ENCODE peak calls at places on chromosome 5, in seven cellular contexts. One of them, this sample, is unnamed.

GRCh38 chr5:59079622-59080620 is 497.0 kb downstream of the RAB3C start:
- DNase-seq in iris pigment epithelial cell: peak; percentile 100
- DNase-seq in lower lobe of right lung: no peak
- DNase-seq in NCI-H187 treated with DMSO at 0.1 percent for 48 hours: no peak
- DNase-seq in lower leg skin: no peak
- DNase-seq in T-helper 1 cell: no peak
- DNase-seq in CD8-positive, alpha-beta T cell: no peak
- DNase-seq in this sample: no peak

GRCh38 chr5:154557548-154557947 is 79.5 kb upstream of the HAND1 start:
- DNase-seq in iris pigment epithelial cell: no peak
- DNase-seq in lower lobe of right lung: no peak
- DNase-seq in NCI-H187 treated with DMSO at 0.1 percent for 48 hours: no peak
- DNase-seq in lower leg skin: no peak
- DNase-seq in T-helper 1 cell: no peak
- DNase-seq in CD8-positive, alpha-beta T cell: no peak
- DNase-seq in this sample: no peak

GRCh38 chr5:1003296-1003937 is 5.2 kb upstream of the NKD2 start:
- DNase-seq in iris pigment epithelial cell: peak; percentile 57
- DNase-seq in lower lobe of right lung: peak; percentile 68
- DNase-seq in NCI-H187 treated with DMSO at 0.1 percent for 48 hours: peak; percentile 75
- DNase-seq in lower leg skin: peak; percentile 68
- DNase-seq in T-helper 1 cell: no peak
- DNase-seq in CD8-positive, alpha-beta T cell: no peak
- DNase-seq in this sample: peak; percentile 53

GRCh38 chr5:14627270-14627669 is 37.2 kb upstream of the OTULIN start:
- DNase-seq in iris pigment epithelial cell: no peak
- DNase-seq in lower lobe of right lung: no peak
- DNase-seq in NCI-H187 treated with DMSO at 0.1 percent for 48 hours: no peak
- DNase-seq in lower leg skin: no peak
- DNase-seq in T-helper 1 cell: no peak
- DNase-seq in CD8-positive, alpha-beta T cell: no peak
- DNase-seq in this sample: no peak

GRCh38 chr5:18113724-18114123 is 479.5 kb downstream of the TAF11L14 start:
- DNase-seq in iris pigment epithelial cell: peak; percentile 39
- DNase-seq in lower lobe of right lung: no peak
- DNase-seq in NCI-H187 treated with DMSO at 0.1 percent for 48 hours: no peak
- DNase-seq in lower leg skin: no peak
- DNase-seq in T-helper 1 cell: no peak
- DNase-seq in CD8-positive, alpha-beta T cell: no peak
- DNase-seq in this sample: no peak

GRCh38 chr5:139470821-139471300 is at the start of gene SMIM33:
- DNase-seq in iris pigment epithelial cell: no peak
- DNase-seq in lower lobe of right lung: no peak
- DNase-seq in NCI-H187 treated with DMSO at 0.1 percent for 48 hours: no peak
- DNase-seq in lower leg skin: no peak
- DNase-seq in T-helper 1 cell: no peak
- DNase-seq in CD8-positive, alpha-beta T cell: no peak
- DNase-seq in this sample: peak; percentile 51

GRCh38 chr5:142900926-142901325 is 130.7 kb downstream of the ARHGAP26 start:
- DNase-seq in iris pigment epithelial cell: peak; percentile 90
- DNase-seq in lower lobe of right lung: no peak
- DNase-seq in NCI-H187 treated with DMSO at 0.1 percent for 48 hours: no peak
- DNase-seq in lower leg skin: no peak
- DNase-seq in T-helper 1 cell: no peak
- DNase-seq in CD8-positive, alpha-beta T cell: no peak
- DNase-seq in this sample: no peak

GRCh38 chr5:134246771-134247329 is 21.0 kb upstream of the PPP2CA start:
- DNase-seq in iris pigment epithelial cell: no peak
- DNase-seq in lower lobe of right lung: no peak
- DNase-seq in NCI-H187 treated with DMSO at 0.1 percent for 48 hours: no peak
- DNase-seq in lower leg skin: no peak
- DNase-seq in T-helper 1 cell: no peak
- DNase-seq in CD8-positive, alpha-beta T cell: no peak
- DNase-seq in this sample: no peak

GRCh38 chr5:167582916-167583315 is 708.5 kb upstream of the WWC1 start:
- DNase-seq in iris pigment epithelial cell: peak; percentile 45
- DNase-seq in lower lobe of right lung: no peak
- DNase-seq in NCI-H187 treated with DMSO at 0.1 percent for 48 hours: no peak
- DNase-seq in lower leg skin: no peak
- DNase-seq in T-helper 1 cell: no peak
- DNase-seq in CD8-positive, alpha-beta T cell: no peak
- DNase-seq in this sample: no peak

GRCh38 chr5:14914603-14915277 is 43.2 kb upstream of the ANKH start:
- DNase-seq in iris pigment epithelial cell: peak; percentile 86
- DNase-seq in lower lobe of right lung: no peak
- DNase-seq in NCI-H187 treated with DMSO at 0.1 percent for 48 hours: no peak
- DNase-seq in lower leg skin: no peak
- DNase-seq in T-helper 1 cell: no peak
- DNase-seq in CD8-positive, alpha-beta T cell: no peak
- DNase-seq in this sample: no peak

GRCh38 chr5:136082390-136083193 is 50.1 kb upstream of the SMAD5 start:
- DNase-seq in iris pigment epithelial cell: peak; percentile 72
- DNase-seq in lower lobe of right lung: peak; percentile 84
- DNase-seq in NCI-H187 treated with DMSO at 0.1 percent for 48 hours: no peak
- DNase-seq in lower leg skin: peak; percentile 67
- DNase-seq in T-helper 1 cell: peak; percentile 43
- DNase-seq in CD8-positive, alpha-beta T cell: peak; percentile 36
- DNase-seq in this sample: no peak

GRCh38 chr5:134603059-134603458 is 29.6 kb downstream of the SAR1B start:
- DNase-seq in iris pigment epithelial cell: peak; percentile 82
- DNase-seq in lower lobe of right lung: no peak
- DNase-seq in NCI-H187 treated with DMSO at 0.1 percent for 48 hours: no peak
- DNase-seq in lower leg skin: no peak
- DNase-seq in T-helper 1 cell: no peak
- DNase-seq in CD8-positive, alpha-beta T cell: no peak
- DNase-seq in this sample: no peak

GRCh38 chr5:175710361-175710760 is 52.5 kb downstream of the HRH2 start:
- DNase-seq in iris pigment epithelial cell: no peak
- DNase-seq in lower lobe of right lung: no peak
- DNase-seq in NCI-H187 treated with DMSO at 0.1 percent for 48 hours: no peak
- DNase-seq in lower leg skin: no peak
- DNase-seq in T-helper 1 cell: no peak
- DNase-seq in CD8-positive, alpha-beta T cell: no peak
- DNase-seq in this sample: no peak

GRCh38 chr5:159451197-159452052 is 121.1 kb upstream of the IL12B start:
- DNase-seq in iris pigment epithelial cell: peak; percentile 97
- DNase-seq in lower lobe of right lung: no peak
- DNase-seq in NCI-H187 treated with DMSO at 0.1 percent for 48 hours: no peak
- DNase-seq in lower leg skin: peak; percentile 72
- DNase-seq in T-helper 1 cell: no peak
- DNase-seq in CD8-positive, alpha-beta T cell: no peak
- DNase-seq in this sample: peak; percentile 39